ENCODE peak calls at places on chromosomes 1 and 21, in nine cellular contexts. G is PC-9; K is Karpas-422; C is left ventricle myocardium inferior; D is IMR-90; X is pancreas; J is CD4-positive, alpha-beta memory T cell; F is cardiac muscle cell; O is HL-60. E is an unnamed sample.

GRCh38 chr1:116855220-116855619 is 54.5 kb upstream of the PTGFRN start:
- DNase-seq in G (no peak), K (no peak), C (peak; percentile 63), D (no peak), X (peak; percentile 75), J (no peak), F (no peak), O (no peak), E (no peak)

GRCh38 chr21:40043423-40043822 is 176.2 kb downstream of the PCP4 start:
- DNase-seq in G (no peak), K (no peak), C (no peak), D (no peak), X (no peak), J (no peak), F (no peak), O (no peak), E (no peak)

GRCh38 chr1:109789771-109790170 is 26.0 kb upstream of the EPS8L3 start:
- DNase-seq in G (no peak), K (no peak), C (no peak), D (no peak), X (no peak), J (no peak), F (no peak), O (no peak), E (no peak)

GRCh38 chr1:35298464-35298863 is 30.0 kb downstream of the ZMYM4 start:
- DNase-seq in G (no peak), K (peak; percentile 79), C (no peak), D (peak; percentile 36), X (no peak), J (peak; percentile 42), F (peak; percentile 58), O (no peak), E (no peak)

GRCh38 chr1:99766378-99766800 is at the start of gene FRRS1:
- DNase-seq in G (peak; percentile 95), K (peak; percentile 97), C (peak; percentile 57), D (peak; percentile 64), X (no peak), J (peak; percentile 31), F (peak; percentile 91), O (peak; percentile 60), E (peak; percentile 72)

GRCh38 chr21:46061950-46062349 is 36.0 kb upstream of the COL6A2 start:
- DNase-seq in G (no peak), K (no peak), C (no peak), D (no peak), X (no peak), J (no peak), F (no peak), O (no peak), E (no peak)

GRCh38 chr1:75632350-75632949 is 21.5 kb upstream of the SLC44A5 start:
- DNase-seq in G (no peak), K (peak; percentile 57), C (no peak), D (peak; percentile 23), X (no peak), J (no peak), F (peak; percentile 59), O (no peak), E (no peak)

GRCh38 chr1:243842978-243843490 is 7.0 kb downstream of the AKT3 start:
- DNase-seq in G (peak; percentile 70), K (no peak), C (no peak), D (peak; percentile 89), X (no peak), J (no peak), F (no peak), O (no peak), E (no peak)

GRCh38 chr1:115158181-115158580 is 68.9 kb upstream of the TSPAN2 start:
- DNase-seq in G (no peak), K (no peak), C (peak; percentile 33), D (peak; percentile 82), X (no peak), J (no peak), F (no peak), O (no peak), E (peak; percentile 75)

DNA sequence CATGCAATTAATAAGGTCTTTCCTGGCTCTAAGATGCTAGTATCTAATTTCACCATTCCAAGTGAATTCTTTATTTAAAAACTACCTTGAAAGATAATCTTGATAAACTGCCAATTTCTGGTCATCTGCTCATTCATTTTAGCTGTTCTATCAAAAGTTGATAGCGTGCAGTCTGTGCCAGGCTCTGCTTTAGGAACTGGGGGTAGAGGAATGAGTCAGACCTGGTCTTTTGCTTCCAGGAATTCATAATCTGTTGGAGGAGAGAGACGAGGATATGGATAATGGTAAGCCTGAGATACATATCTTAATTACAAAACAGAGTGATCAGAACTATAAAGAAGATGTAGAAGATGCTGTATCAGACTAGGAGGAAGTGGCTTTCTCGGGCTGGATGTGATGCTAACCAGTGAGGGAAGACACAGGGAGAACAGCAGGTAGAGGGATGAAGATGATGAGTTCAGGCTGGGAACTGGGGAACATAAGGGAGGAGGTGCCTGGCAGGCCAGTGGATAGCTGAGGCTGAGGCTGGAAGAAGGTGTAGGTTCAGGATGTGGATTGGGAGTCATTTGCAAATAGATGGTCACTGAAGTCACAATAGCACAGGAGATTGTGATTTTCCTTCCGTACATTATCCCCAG is 12.3 kb upstream of the PHC2 start:
- DNase-seq in G (no peak), K (no peak), C (no peak), D (peak; percentile 60), X (no peak), J (no peak), F (no peak), O (no peak), E (no peak)
- H3K27ac ChIP-seq in G (no peak overlapping the region), K (no peak overlapping the region), C (peak overlapping the region; percentile 48), D (peak overlapping the region; percentile 54), X (no peak overlapping the region), J (no peak overlapping the region), F (no peak overlapping the region), O (no peak overlapping the region), E (no peak overlapping the region)

GRCh38 chr1:182588460-182589396 is at the start of gene RNASEL:
- DNase-seq in G (peak; percentile 78), K (peak; percentile 80), C (peak; percentile 68), D (peak; percentile 77), X (peak; percentile 87), J (peak; percentile 60), F (peak; percentile 49), O (peak; percentile 57), E (no peak)

GRCh38 chr1:182586380-182586779 is 2.7 kb downstream of the RNASEL start:
- DNase-seq in G (no peak), K (no peak), C (no peak), D (no peak), X (no peak), J (no peak), F (no peak), O (no peak), E (no peak)

GRCh38 chr1:182587087-182587486 is 2.0 kb downstream of the RNASEL start:
- DNase-seq in G (no peak), K (no peak), C (no peak), D (no peak), X (no peak), J (no peak), F (no peak), O (no peak), E (no peak)

GRCh38 chr1:182587666-182588438 is 1.2 kb downstream of the RNASEL start:
- DNase-seq in G (no peak), K (no peak), C (no peak), D (no peak), X (no peak), J (no peak), F (no peak), O (no peak), E (no peak)

DNA sequence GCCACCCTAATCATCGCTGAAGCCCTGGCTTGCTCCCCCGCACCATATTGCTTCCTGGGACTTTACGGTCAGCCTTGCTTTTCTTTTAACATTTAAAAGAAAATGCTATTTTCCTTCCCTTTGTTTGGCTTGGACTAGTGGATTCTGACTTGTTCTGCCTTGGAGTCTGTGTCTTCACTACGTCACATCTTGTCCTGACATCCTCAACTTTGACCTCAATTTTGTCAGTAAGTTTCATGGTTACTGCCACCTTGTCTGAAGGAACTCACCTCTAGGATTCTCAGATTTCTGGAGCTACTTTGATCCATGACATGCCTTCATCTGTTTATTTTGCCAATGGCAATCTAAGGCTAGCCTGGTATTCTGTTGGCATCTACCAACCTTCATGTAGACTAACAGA is 4.3 kb downstream of the RNASEL start:
- DNase-seq in G (no peak), K (no peak), C (no peak), D (no peak), X (no peak), J (no peak), F (no peak), O (no peak), E (no peak)
- H3K27ac ChIP-seq in G (no peak overlapping the region), K (no peak overlapping the region), C (no peak overlapping the region), D (no peak overlapping the region), X (no peak overlapping the region), J (no peak overlapping the region), F (no peak overlapping the region), O (no peak overlapping the region), E (no peak overlapping the region)

DNA sequence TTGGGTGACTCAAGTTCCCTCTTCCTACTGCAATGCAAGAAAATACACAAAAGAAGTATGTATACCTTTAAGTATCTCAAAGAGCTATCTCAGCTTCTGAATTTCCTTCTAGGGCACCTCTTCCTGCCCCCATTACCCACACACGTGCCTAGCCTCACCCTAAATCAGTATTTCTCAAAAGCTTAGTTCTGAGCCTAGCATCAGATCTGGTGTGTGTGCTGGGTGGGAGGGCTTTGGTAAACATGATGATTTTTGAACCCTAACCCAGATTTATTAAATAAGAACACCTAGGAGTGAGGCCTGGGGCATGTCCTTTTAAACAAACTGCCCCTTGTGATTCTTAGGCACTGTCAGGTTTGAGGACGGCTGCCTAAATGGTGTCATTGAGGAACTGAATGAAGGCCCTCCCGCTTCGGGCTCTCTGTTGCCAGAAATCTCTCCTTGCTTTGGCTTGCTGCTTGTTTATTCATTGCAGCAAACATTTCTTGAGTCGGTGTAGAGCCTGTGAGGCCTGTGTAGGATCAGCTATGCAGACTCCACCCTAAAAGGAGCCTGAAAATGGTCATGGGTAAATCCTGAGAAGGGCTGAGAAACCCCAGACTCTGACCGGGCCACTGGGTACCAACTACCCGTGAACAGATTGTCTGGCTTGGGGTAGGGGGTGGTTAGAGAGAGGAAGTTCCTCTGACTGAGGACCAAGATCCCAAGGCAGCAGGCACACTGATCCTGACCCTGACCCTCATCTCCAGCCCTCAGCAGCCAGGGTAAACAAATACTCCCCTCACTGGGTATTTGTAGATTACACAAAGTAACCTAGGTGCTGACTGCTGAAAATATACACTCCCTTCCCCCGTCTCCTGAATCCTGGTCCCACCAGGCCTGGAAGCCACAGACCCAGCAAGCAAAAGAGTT is 3.0 kb downstream of the IL6R start:
- DNase-seq in G (no peak), K (peak; percentile 26), C (no peak), D (peak; percentile 45), X (no peak), J (peak; percentile 48), F (no peak), O (no peak), E (no peak)
- H3K27ac ChIP-seq in G (no peak overlapping the region), K (no peak overlapping the region), C (peak overlapping the region; percentile 98), D (peak overlapping the region; percentile 79), X (no peak overlapping the region), J (peak overlapping the region; percentile 68), F (no peak overlapping the region), O (peak overlapping the region; percentile 92), E (peak overlapping the region; percentile 88)

DNA sequence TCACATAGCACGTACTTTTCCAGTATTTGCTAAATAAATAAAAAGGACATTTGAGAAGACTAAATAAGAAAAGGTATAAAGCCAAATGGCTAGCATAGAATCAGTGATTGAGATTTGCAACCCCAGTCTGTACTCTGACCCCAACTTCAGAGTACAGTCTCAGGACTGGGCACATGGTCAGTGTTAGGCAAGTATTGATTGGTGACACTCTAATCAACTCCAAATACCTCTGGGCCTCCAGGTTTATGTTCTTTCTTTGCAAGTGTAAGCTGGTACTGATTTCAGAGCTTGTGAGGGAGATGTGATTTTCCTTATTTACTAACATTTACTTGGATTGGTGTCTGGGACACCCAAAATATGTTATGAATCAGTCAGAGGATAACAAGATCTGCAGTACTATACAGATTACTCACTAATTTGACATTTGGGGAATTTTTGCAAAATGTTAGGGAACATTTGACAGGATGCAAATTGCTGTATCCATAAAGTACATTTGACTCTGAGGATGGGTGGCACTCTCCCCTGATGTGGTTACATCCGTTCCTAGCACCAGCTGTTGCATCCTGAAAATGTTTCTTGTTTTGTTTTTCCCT is 34.2 kb downstream of the LMO4 start:
- DNase-seq in G (no peak), K (no peak), C (no peak), D (peak; percentile 14), X (no peak), J (no peak), F (no peak), O (no peak), E (no peak)
- H3K27ac ChIP-seq in G (no peak overlapping the region), K (no peak overlapping the region), C (no peak overlapping the region), D (no peak overlapping the region), X (no peak overlapping the region), J (no peak overlapping the region), F (no peak overlapping the region), O (no peak overlapping the region), E (no peak overlapping the region)